ENCODE peak calls at places on chromosome 13, in seven cellular contexts. One of them, this sample, is unnamed.

GRCh38 chr13:102658678-102659077 is 36.2 kb downstream of the METTL21C start:
- DNase-seq in A549: no peak
- DNase-seq in stomach: no peak
- DNase-seq in mammary epithelial cell: no peak
- DNase-seq in cardiac muscle cell: peak
- DNase-seq in fibroblast of lung: peak
- DNase-seq in hepatocyte: no peak
- DNase-seq in this sample: no peak

GRCh38 chr13:28257305-28257704 is 119.0 kb downstream of the PAN3 start:
- DNase-seq in A549: no peak
- DNase-seq in stomach: no peak
- DNase-seq in mammary epithelial cell: no peak
- DNase-seq in cardiac muscle cell: no peak
- DNase-seq in fibroblast of lung: no peak
- DNase-seq in hepatocyte: no peak
- DNase-seq in this sample: no peak

GRCh38 chr13:32259116-32259515 is 56.0 kb downstream of the ZAR1L start:
- DNase-seq in A549: no peak
- DNase-seq in stomach: no peak
- DNase-seq in mammary epithelial cell: no peak
- DNase-seq in cardiac muscle cell: no peak
- DNase-seq in fibroblast of lung: no peak
- DNase-seq in hepatocyte: no peak
- DNase-seq in this sample: no peak

GRCh38 chr13:110346661-110347067 is 39.6 kb downstream of the COL4A2 start:
- DNase-seq in A549: no peak
- DNase-seq in stomach: no peak
- DNase-seq in mammary epithelial cell: peak
- DNase-seq in cardiac muscle cell: no peak
- DNase-seq in fibroblast of lung: no peak
- DNase-seq in hepatocyte: no peak
- DNase-seq in this sample: no peak

GRCh38 chr13:94416454-94417080 is 62.9 kb downstream of the DCT start:
- DNase-seq in A549: no peak
- DNase-seq in stomach: no peak
- DNase-seq in mammary epithelial cell: peak
- DNase-seq in cardiac muscle cell: peak
- DNase-seq in fibroblast of lung: peak
- DNase-seq in hepatocyte: peak
- DNase-seq in this sample: no peak

GRCh38 chr13:110714798-110715394 is 1.4 kb downstream of the ING1 start:
- DNase-seq in A549: no peak
- DNase-seq in stomach: peak
- DNase-seq in mammary epithelial cell: no peak
- DNase-seq in cardiac muscle cell: peak
- DNase-seq in fibroblast of lung: peak
- DNase-seq in hepatocyte: peak
- DNase-seq in this sample: no peak

GRCh38 chr13:86862137-86862536 is 809.0 kb upstream of the SLITRK5 start:
- DNase-seq in A549: no peak
- DNase-seq in stomach: no peak
- DNase-seq in mammary epithelial cell: no peak
- DNase-seq in cardiac muscle cell: no peak
- DNase-seq in fibroblast of lung: no peak
- DNase-seq in hepatocyte: no peak
- DNase-seq in this sample: no peak

GRCh38 chr13:47831265-47831664 is 169.8 kb downstream of the SUCLA2 start:
- DNase-seq in A549: no peak
- DNase-seq in stomach: no peak
- DNase-seq in mammary epithelial cell: peak
- DNase-seq in cardiac muscle cell: peak
- DNase-seq in fibroblast of lung: peak
- DNase-seq in hepatocyte: no peak
- DNase-seq in this sample: no peak

GRCh38 chr13:111573362-111573761 is 252.9 kb downstream of the TEX29 start:
- DNase-seq in A549: no peak
- DNase-seq in stomach: no peak
- DNase-seq in mammary epithelial cell: no peak
- DNase-seq in cardiac muscle cell: no peak
- DNase-seq in fibroblast of lung: no peak
- DNase-seq in hepatocyte: no peak
- DNase-seq in this sample: no peak

GRCh38 chr13:27971236-27971645 is 2.1 kb upstream of the CDX2 start:
- DNase-seq in A549: no peak
- DNase-seq in stomach: peak
- DNase-seq in mammary epithelial cell: no peak
- DNase-seq in cardiac muscle cell: no peak
- DNase-seq in fibroblast of lung: no peak
- DNase-seq in hepatocyte: peak
- DNase-seq in this sample: no peak

GRCh38 chr13:52785721-52786120 is 46.1 kb upstream of the CNMD start:
- DNase-seq in A549: no peak
- DNase-seq in stomach: no peak
- DNase-seq in mammary epithelial cell: no peak
- DNase-seq in cardiac muscle cell: no peak
- DNase-seq in fibroblast of lung: no peak
- DNase-seq in hepatocyte: no peak
- DNase-seq in this sample: no peak

GRCh38 chr13:33911521-33911920 is 93.6 kb downstream of the RFC3 start:
- DNase-seq in A549: no peak
- DNase-seq in stomach: no peak
- DNase-seq in mammary epithelial cell: peak
- DNase-seq in cardiac muscle cell: no peak
- DNase-seq in fibroblast of lung: no peak
- DNase-seq in hepatocyte: no peak
- DNase-seq in this sample: no peak

GRCh38 chr13:71798723-71799122 is 68.3 kb downstream of the DACH1 start:
- DNase-seq in A549: no peak
- DNase-seq in stomach: no peak
- DNase-seq in mammary epithelial cell: no peak
- DNase-seq in cardiac muscle cell: no peak
- DNase-seq in fibroblast of lung: no peak
- DNase-seq in hepatocyte: no peak
- DNase-seq in this sample: no peak

GRCh38 chr13:26325876-26326275 is 71.9 kb downstream of the CDK8 start:
- DNase-seq in A549: no peak
- DNase-seq in stomach: no peak
- DNase-seq in mammary epithelial cell: peak
- DNase-seq in cardiac muscle cell: no peak
- DNase-seq in fibroblast of lung: no peak
- DNase-seq in hepatocyte: no peak
- DNase-seq in this sample: no peak

GRCh38 chr13:51721485-51721884 is 82.5 kb downstream of the DHRS12 start:
- DNase-seq in A549: no peak
- DNase-seq in stomach: no peak
- DNase-seq in mammary epithelial cell: no peak
- DNase-seq in cardiac muscle cell: no peak
- DNase-seq in fibroblast of lung: no peak
- DNase-seq in hepatocyte: no peak
- DNase-seq in this sample: no peak

GRCh38 chr13:48542138-48542537 is 9.3 kb upstream of the RCBTB2 start:
- DNase-seq in A549: no peak
- DNase-seq in stomach: no peak
- DNase-seq in mammary epithelial cell: no peak
- DNase-seq in cardiac muscle cell: no peak
- DNase-seq in fibroblast of lung: no peak
- DNase-seq in hepatocyte: no peak
- DNase-seq in this sample: no peak

GRCh38 chr13:41465215-41465907 is 8.0 kb downstream of the RGCC start:
- DNase-seq in A549: no peak
- DNase-seq in stomach: peak
- DNase-seq in mammary epithelial cell: peak
- DNase-seq in cardiac muscle cell: peak
- DNase-seq in fibroblast of lung: peak
- DNase-seq in hepatocyte: no peak
- DNase-seq in this sample: peak

GRCh38 chr13:45327253-45327954 is 13.6 kb downstream of the TPT1 start:
- DNase-seq in A549: no peak
- DNase-seq in stomach: no peak
- DNase-seq in mammary epithelial cell: peak
- DNase-seq in cardiac muscle cell: no peak
- DNase-seq in fibroblast of lung: no peak
- DNase-seq in hepatocyte: no peak
- DNase-seq in this sample: no peak

GRCh38 chr13:48055712-48056111 is 18.2 kb downstream of the NUDT15 start:
- DNase-seq in A549: no peak
- DNase-seq in stomach: no peak
- DNase-seq in mammary epithelial cell: no peak
- DNase-seq in cardiac muscle cell: no peak
- DNase-seq in fibroblast of lung: no peak
- DNase-seq in hepatocyte: no peak
- DNase-seq in this sample: no peak

GRCh38 chr13:60351326-60351725 is 45.7 kb upstream of the TDRD3 start:
- DNase-seq in A549: no peak
- DNase-seq in stomach: no peak
- DNase-seq in mammary epithelial cell: peak
- DNase-seq in cardiac muscle cell: peak
- DNase-seq in fibroblast of lung: peak
- DNase-seq in hepatocyte: peak
- DNase-seq in this sample: peak

GRCh38 chr13:45474584-45475454 is 10.1 kb downstream of the COG3 start:
- DNase-seq in A549: no peak
- DNase-seq in stomach: no peak
- DNase-seq in mammary epithelial cell: no peak
- DNase-seq in cardiac muscle cell: no peak
- DNase-seq in fibroblast of lung: no peak
- DNase-seq in hepatocyte: no peak
- DNase-seq in this sample: no peak

GRCh38 chr13:76307157-76307556 is 579.0 kb downstream of the KCTD12 start:
- DNase-seq in A549: no peak
- DNase-seq in stomach: no peak
- DNase-seq in mammary epithelial cell: no peak
- DNase-seq in cardiac muscle cell: peak
- DNase-seq in fibroblast of lung: peak
- DNase-seq in hepatocyte: peak
- DNase-seq in this sample: no peak
- TF ChIP-seq CTCF in A549: no peak
- TF ChIP-seq CTCF in stomach: no peak
- TF ChIP-seq CTCF in mammary epithelial cell: no peak
- TF ChIP-seq CTCF in cardiac muscle cell: no peak
- TF ChIP-seq CTCF in fibroblast of lung: peak
- TF ChIP-seq CTCF in hepatocyte: no peak
- TF ChIP-seq CTCF in this sample: no peak

GRCh38 chr13:73334459-73334858 is 275.7 kb downstream of the KLF5 start:
- DNase-seq in A549: no peak
- DNase-seq in stomach: no peak
- DNase-seq in mammary epithelial cell: peak
- DNase-seq in cardiac muscle cell: peak
- DNase-seq in fibroblast of lung: no peak
- DNase-seq in hepatocyte: no peak
- DNase-seq in this sample: peak

GRCh38 chr13:73337511-73337910 is 278.7 kb downstream of the KLF5 start:
- DNase-seq in A549: no peak
- DNase-seq in stomach: no peak
- DNase-seq in mammary epithelial cell: peak
- DNase-seq in cardiac muscle cell: no peak
- DNase-seq in fibroblast of lung: no peak
- DNase-seq in hepatocyte: no peak
- DNase-seq in this sample: no peak

GRCh38 chr13:73335938-73336337 is 277.1 kb downstream of the KLF5 start:
- DNase-seq in A549: no peak
- DNase-seq in stomach: no peak
- DNase-seq in mammary epithelial cell: no peak
- DNase-seq in cardiac muscle cell: no peak
- DNase-seq in fibroblast of lung: no peak
- DNase-seq in hepatocyte: no peak
- DNase-seq in this sample: no peak

GRCh38 chr13:73336789-73337188 is 278.0 kb downstream of the KLF5 start:
- DNase-seq in A549: no peak
- DNase-seq in stomach: peak
- DNase-seq in mammary epithelial cell: peak
- DNase-seq in cardiac muscle cell: no peak
- DNase-seq in fibroblast of lung: no peak
- DNase-seq in hepatocyte: no peak
- DNase-seq in this sample: no peak

DNA sequence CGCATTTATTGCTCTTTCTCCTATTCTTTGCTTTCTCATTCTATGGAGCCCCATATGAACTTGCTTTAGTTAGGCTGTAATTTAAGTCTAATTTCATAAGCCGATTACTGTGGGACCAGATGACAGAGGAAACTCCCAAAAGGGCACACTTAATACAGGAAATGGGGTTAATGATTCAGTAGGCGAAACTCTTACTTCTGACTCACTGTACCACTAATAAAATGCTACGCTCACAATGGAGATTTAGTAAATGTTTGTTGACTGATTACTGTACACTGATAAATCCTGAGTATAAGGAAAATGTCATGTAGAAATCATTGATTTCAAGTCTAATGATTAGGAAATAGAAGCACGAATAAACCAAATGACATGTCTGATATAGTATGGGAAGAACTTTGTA is 276.4 kb downstream of the KLF5 start:
- DNase-seq in A549: peak
- DNase-seq in stomach: no peak
- DNase-seq in mammary epithelial cell: peak
- DNase-seq in cardiac muscle cell: peak
- DNase-seq in fibroblast of lung: peak
- DNase-seq in hepatocyte: no peak
- DNase-seq in this sample: peak
- H3K4me3 ChIP-seq in A549: no peak
- H3K4me3 ChIP-seq in stomach: no peak
- H3K4me3 ChIP-seq in mammary epithelial cell: no peak
- H3K4me3 ChIP-seq in cardiac muscle cell: no peak
- H3K4me3 ChIP-seq in fibroblast of lung: no peak
- H3K4me3 ChIP-seq in hepatocyte: no peak
- H3K4me3 ChIP-seq in this sample: no peak

GRCh38 chr13:30796132-30796832 is 60.9 kb downstream of the ALOX5AP start:
- DNase-seq in A549: peak
- DNase-seq in stomach: no peak
- DNase-seq in mammary epithelial cell: peak
- DNase-seq in cardiac muscle cell: peak
- DNase-seq in fibroblast of lung: peak
- DNase-seq in hepatocyte: no peak
- DNase-seq in this sample: peak
- TF ChIP-seq CTCF in A549: no peak
- TF ChIP-seq CTCF in stomach: no peak
- TF ChIP-seq CTCF in mammary epithelial cell: no peak
- TF ChIP-seq CTCF in cardiac muscle cell: no peak
- TF ChIP-seq CTCF in fibroblast of lung: peak
- TF ChIP-seq CTCF in hepatocyte: no peak
- TF ChIP-seq CTCF in this sample: no peak

GRCh38 chr13:29956771-29957170 is 106.4 kb upstream of the UBL3 start:
- DNase-seq in A549: no peak
- DNase-seq in stomach: no peak
- DNase-seq in mammary epithelial cell: no peak
- DNase-seq in cardiac muscle cell: no peak
- DNase-seq in fibroblast of lung: no peak
- DNase-seq in hepatocyte: no peak
- DNase-seq in this sample: no peak

GRCh38 chr13:29952245-29952644 is 101.8 kb upstream of the UBL3 start:
- DNase-seq in A549: no peak
- DNase-seq in stomach: no peak
- DNase-seq in mammary epithelial cell: no peak
- DNase-seq in cardiac muscle cell: peak
- DNase-seq in fibroblast of lung: no peak
- DNase-seq in hepatocyte: no peak
- DNase-seq in this sample: no peak

GRCh38 chr13:29953542-29953941 is 103.1 kb upstream of the UBL3 start:
- DNase-seq in A549: no peak
- DNase-seq in stomach: no peak
- DNase-seq in mammary epithelial cell: no peak
- DNase-seq in cardiac muscle cell: peak
- DNase-seq in fibroblast of lung: no peak
- DNase-seq in hepatocyte: no peak
- DNase-seq in this sample: no peak

GRCh38 chr13:29955137-29955650 is 104.8 kb upstream of the UBL3 start:
- DNase-seq in A549: no peak
- DNase-seq in stomach: no peak
- DNase-seq in mammary epithelial cell: no peak
- DNase-seq in cardiac muscle cell: no peak
- DNase-seq in fibroblast of lung: no peak
- DNase-seq in hepatocyte: no peak
- DNase-seq in this sample: no peak

GRCh38 chr13:29954082-29955043 is 103.9 kb upstream of the UBL3 start:
- DNase-seq in A549: no peak
- DNase-seq in stomach: no peak
- DNase-seq in mammary epithelial cell: no peak
- DNase-seq in cardiac muscle cell: no peak
- DNase-seq in fibroblast of lung: no peak
- DNase-seq in hepatocyte: no peak
- DNase-seq in this sample: no peak
- H3K4me3 ChIP-seq in A549: no peak
- H3K4me3 ChIP-seq in stomach: no peak
- H3K4me3 ChIP-seq in mammary epithelial cell: no peak
- H3K4me3 ChIP-seq in cardiac muscle cell: no peak
- H3K4me3 ChIP-seq in fibroblast of lung: no peak
- H3K4me3 ChIP-seq in hepatocyte: no peak
- H3K4me3 ChIP-seq in this sample: no peak

This sample was measured in AG09309.